ENCODE peak calls at places on chromosomes 12 and 14, in five cellular contexts. H is cardiac muscle cell; J is GM23248; K is DND-41; W is effector memory CD4-positive, alpha-beta T cell. G is an unnamed sample.

GRCh38 chr14:79586401-79586800 is 624.9 kb downstream of the DIO2 start:
- DNase-seq in H (no peak), J (no peak), K (no peak), W (no peak), G (no peak)

GRCh38 chr12:7907009-7907408 is 29.0 kb downstream of the SLC2A3 start:
- DNase-seq in H (peak), J (peak), K (no peak), W (no peak), G (no peak)

GRCh38 chr14:74324945-74325361 is 22.2 kb upstream of the ABCD4 start:
- DNase-seq in H (peak), J (peak), K (no peak), W (no peak), G (no peak)

GRCh38 chr14:53493310-53493709 is 340.2 kb upstream of the DDHD1 start:
- DNase-seq in H (no peak), J (no peak), K (no peak), W (no peak), G (no peak)

GRCh38 chr12:96343347-96343954 is 56.8 kb downstream of the CDK17 start:
- DNase-seq in H (no peak), J (peak), K (peak), W (no peak), G (no peak)

GRCh38 chr12:70236990-70237389 is 6.2 kb upstream of the CNOT2 start:
- DNase-seq in H (no peak), J (no peak), K (no peak), W (no peak), G (no peak)

GRCh38 chr12:92747151-92747550 is 44.4 kb downstream of the PLEKHG7 start:
- DNase-seq in H (no peak), J (no peak), K (no peak), W (no peak), G (no peak)

GRCh38 chr14:71322660-71323250 is 415.5 kb downstream of the PCNX1 start:
- DNase-seq in H (peak), J (peak), K (no peak), W (no peak), G (no peak)

GRCh38 chr12:2844786-2845185 is 10.0 kb upstream of the NRIP2 start:
- DNase-seq in H (no peak), J (no peak), K (no peak), W (no peak), G (no peak)

GRCh38 chr14:75088566-75089373 is 19.3 kb downstream of the ZC2HC1C start:
- DNase-seq in H (peak), J (peak), K (peak), W (no peak), G (peak)

GRCh38 chr12:84911331-84912190 is 1.0 kb downstream of the SLC6A15 start:
- DNase-seq in H (peak), J (peak), K (no peak), W (no peak), G (no peak)

GRCh38 chr12:45601888-45602287 is 127.6 kb upstream of the ARID2 start:
- DNase-seq in H (no peak), J (no peak), K (no peak), W (no peak), G (no peak)

GRCh38 chr12:88218293-88218692 is 76.2 kb downstream of the TMTC3 start:
- DNase-seq in H (no peak), J (no peak), K (no peak), W (no peak), G (no peak)

GRCh38 chr12:58414398-58414871 is 473.1 kb downstream of the ATP23 start:
- DNase-seq in H (no peak), J (peak), K (no peak), W (no peak), G (no peak)

GRCh38 chr12:6476496-6476895 is 6.0 kb upstream of the VAMP1 start:
- DNase-seq in H (no peak), J (peak), K (no peak), W (no peak), G (no peak)

GRCh38 chr12:132189378-132190011 is 45.2 kb downstream of the NOC4L start:
- DNase-seq in H (peak), J (peak), K (peak), W (peak), G (peak)

GRCh38 chr14:95327558-95328374 is 8.1 kb upstream of the CLMN start:
- DNase-seq in H (no peak), J (no peak), K (no peak), W (no peak), G (no peak)

GRCh38 chr14:96158735-96159134 is 45.9 kb upstream of the BDKRB2 start:
- DNase-seq in H (no peak), J (no peak), K (no peak), W (no peak), G (no peak)

GRCh38 chr12:50087995-50088394 is 2.9 kb downstream of the SMARCD1 start:
- DNase-seq in H (no peak), J (peak), K (no peak), W (no peak), G (no peak)

GRCh38 chr14:45810152-45810872 is 557.3 kb upstream of the MIS18BP1 start:
- DNase-seq in H (peak), J (no peak), K (no peak), W (no peak), G (no peak)

GRCh38 chr12:93514853-93515252 is 47.5 kb downstream of the MRPL42 start:
- DNase-seq in H (no peak), J (peak), K (no peak), W (no peak), G (no peak)

GRCh38 chr14:22039938-22040780 is 366.5 kb upstream of the OR4E1 start:
- DNase-seq in H (peak), J (peak), K (peak), W (no peak), G (no peak)

GRCh38 chr12:57161491-57161890 is 14.1 kb upstream of the LRP1-AS start:
- DNase-seq in H (no peak), J (peak), K (no peak), W (no peak), G (no peak)

GRCh38 chr14:26281280-26281998 is 316.4 kb downstream of the NOVA1 start:
- DNase-seq in H (peak), J (peak), K (no peak), W (no peak), G (no peak)

GRCh38 chr14:92531151-92531873 is 17.7 kb downstream of the RIN3 start:
- DNase-seq in H (no peak), J (no peak), K (peak), W (no peak), G (no peak)

GRCh38 chr12:30985814-30986452 is 59.4 kb downstream of the TSPAN11 start:
- DNase-seq in H (peak), J (peak), K (peak), W (no peak), G (no peak)

GRCh38 chr12:47094804-47095203 is 15.0 kb upstream of the AMIGO2 start:
- DNase-seq in H (no peak), J (no peak), K (no peak), W (no peak), G (peak)

GRCh38 chr14:72615511-72616121 is 278.3 kb downstream of the DPF3 start:
- DNase-seq in H (no peak), J (peak), K (no peak), W (no peak), G (peak)

GRCh38 chr12:43852744-43853143 is 16.9 kb downstream of the TMEM117 start:
- DNase-seq in H (no peak), J (no peak), K (no peak), W (no peak), G (no peak)

GRCh38 chr12:110353211-110353965 is 50.1 kb downstream of the ANAPC7 start:
- DNase-seq in H (no peak), J (no peak), K (no peak), W (no peak), G (no peak)

DNA sequence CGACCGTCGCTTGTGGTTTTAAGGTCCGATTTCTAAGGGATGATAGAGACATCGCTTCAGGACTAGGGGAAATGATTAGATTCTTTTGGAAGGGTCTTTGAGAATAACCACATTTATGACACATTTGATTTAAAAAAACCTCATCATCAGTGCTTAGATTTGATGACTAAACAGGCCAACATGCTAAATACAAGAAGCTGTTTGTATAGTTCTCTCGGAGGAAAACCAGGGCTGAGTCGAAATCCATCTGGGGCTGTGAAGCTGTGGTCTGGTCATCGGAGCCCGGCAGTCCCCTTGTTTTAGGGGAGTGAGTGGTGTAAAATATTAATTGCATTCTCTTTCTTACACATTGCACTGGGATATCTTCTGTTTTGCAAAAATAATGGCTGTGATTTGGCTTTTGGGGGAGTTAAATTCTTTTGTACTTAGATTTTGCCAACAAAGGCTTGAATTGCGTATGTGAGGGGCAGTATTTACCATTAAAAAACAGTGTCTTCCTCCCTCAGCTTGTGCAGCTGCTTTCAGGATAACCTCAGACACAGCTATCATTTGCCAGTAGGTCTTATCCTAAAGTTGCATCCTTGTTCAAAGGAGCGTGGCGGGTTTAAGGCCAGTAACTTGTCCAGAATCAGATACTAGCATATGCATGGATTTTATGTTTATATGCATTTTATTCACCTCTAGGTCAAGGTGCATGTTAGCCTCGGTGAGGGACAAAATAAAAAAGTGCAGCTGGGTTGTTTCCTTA is 598 bp downstream of the GNG2 start:
- DNase-seq in H (no peak), J (peak), K (peak), W (no peak), G (no peak)
- H3K4me3 ChIP-seq in H (peak), J (peak), K (peak), W (peak), G (peak)

DNA sequence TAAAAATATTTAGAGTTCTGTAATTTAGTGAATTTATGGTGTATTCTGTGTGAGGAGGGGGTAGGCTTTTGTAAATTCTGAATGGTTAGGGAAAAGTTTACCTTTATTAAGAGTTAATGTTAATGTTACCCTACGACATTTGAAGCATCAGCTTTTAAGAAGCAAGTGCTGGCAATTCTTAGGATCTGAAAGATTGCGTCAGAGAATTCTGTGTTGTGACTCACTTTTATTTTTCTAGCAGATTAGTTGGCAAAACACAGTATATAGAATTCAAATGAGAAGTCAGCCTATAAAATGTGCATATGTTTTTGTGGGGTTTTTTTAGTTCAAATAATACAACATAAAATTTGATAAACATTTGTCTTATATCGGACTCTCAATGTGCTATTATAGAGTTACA is 97.6 kb downstream of the RAD52 start:
- DNase-seq in H (no peak), J (peak), K (no peak), W (no peak), G (no peak)
- H3K4me3 ChIP-seq in H (no peak), J (peak), K (no peak), W (no peak), G (no peak)

GRCh38 chr12:121955258-121956040 is 37.1 kb downstream of the CFAP251 start:
- DNase-seq in H (peak), J (peak), K (no peak), W (no peak), G (no peak)

GRCh38 chr12:121957831-121958515 is 39.6 kb downstream of the CFAP251 start:
- DNase-seq in H (no peak), J (no peak), K (no peak), W (no peak), G (no peak)

GRCh38 chr12:121958521-121959240 is 40.3 kb downstream of the CFAP251 start:
- DNase-seq in H (no peak), J (peak), K (no peak), W (no peak), G (no peak)

GRCh38 chr12:121953695-121954094 is 35.3 kb downstream of the CFAP251 start:
- DNase-seq in H (no peak), J (no peak), K (no peak), W (no peak), G (no peak)

DNA sequence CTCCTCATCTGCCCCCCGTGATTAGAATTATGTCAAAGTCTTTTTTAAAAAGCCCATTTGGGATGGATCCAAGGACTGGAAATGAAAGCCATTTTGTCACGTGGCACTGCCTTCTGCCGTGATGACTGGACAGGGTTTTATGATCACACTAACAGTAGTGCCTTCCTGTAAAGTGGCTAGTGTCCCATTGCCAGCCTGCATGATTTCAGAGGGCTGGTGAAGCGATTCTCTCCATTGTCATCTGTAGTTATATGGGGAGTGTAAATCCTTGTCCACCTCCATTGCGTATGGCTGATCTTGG is 37.6 kb downstream of the CFAP251 start:
- DNase-seq in H (no peak), J (no peak), K (no peak), W (no peak), G (no peak)
- H3K4me3 ChIP-seq in H (no peak), J (no peak), K (no peak), W (no peak), G (no peak)

GRCh38 chr12:67728296-67728666 is 79.7 kb downstream of the DYRK2 start:
- DNase-seq in H (no peak), J (no peak), K (no peak), W (no peak), G (no peak)
- H3K4me3 ChIP-seq in H (no peak), J (no peak), K (no peak), W (no peak), G (no peak)

GRCh38 chr14:103221781-103222358 is 98.6 kb downstream of the TNFAIP2 start:
- DNase-seq in H (no peak), J (no peak), K (no peak), W (no peak), G (no peak)

GRCh38 chr14:103220982-103221641 is 97.9 kb downstream of the TNFAIP2 start:
- DNase-seq in H (no peak), J (no peak), K (no peak), W (no peak), G (no peak)

GRCh38 chr14:103217538-103217937 is 94.3 kb downstream of the TNFAIP2 start:
- DNase-seq in H (no peak), J (no peak), K (no peak), W (no peak), G (no peak)

GRCh38 chr14:103216857-103217256 is 93.6 kb downstream of the TNFAIP2 start:
- DNase-seq in H (no peak), J (no peak), K (no peak), W (no peak), G (no peak)

GRCh38 chr14:103220134-103220981 is 97.1 kb downstream of the TNFAIP2 start:
- DNase-seq in H (no peak), J (peak), K (no peak), W (no peak), G (no peak)
- H3K4me3 ChIP-seq in H (peak), J (peak), K (no peak), W (no peak), G (peak)

DNA sequence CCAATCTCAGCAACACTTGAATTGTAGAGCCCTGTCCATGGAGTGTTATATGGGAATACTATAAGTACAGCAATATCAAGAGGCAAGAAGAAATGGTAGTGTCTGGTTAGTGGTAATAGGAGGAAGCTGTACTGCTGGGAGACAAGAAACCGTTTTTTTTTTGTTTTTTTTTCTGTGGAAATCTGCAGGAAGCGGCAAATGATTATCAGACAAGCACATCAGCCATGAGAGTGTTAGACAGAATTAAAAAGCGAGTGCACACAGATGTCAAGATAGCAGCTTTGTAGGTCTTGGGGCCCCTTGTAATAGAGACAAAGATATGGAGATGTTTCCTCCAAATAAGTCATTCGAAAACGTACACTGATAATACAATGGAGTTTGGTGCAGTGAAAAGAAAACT is 6.7 kb downstream of the TESPA1 start:
- DNase-seq in H (no peak), J (no peak), K (peak), W (no peak), G (no peak)
- H3K4me3 ChIP-seq in H (no peak), J (peak), K (no peak), W (peak), G (no peak)

GRCh38 chr12:48351022-48351708 is 446 bp upstream of the ZNF641 start:
- DNase-seq in H (peak), J (peak), K (no peak), W (no peak), G (peak)
- H3K4me3 ChIP-seq in H (peak), J (peak), K (peak), W (peak), G (peak)

DNA sequence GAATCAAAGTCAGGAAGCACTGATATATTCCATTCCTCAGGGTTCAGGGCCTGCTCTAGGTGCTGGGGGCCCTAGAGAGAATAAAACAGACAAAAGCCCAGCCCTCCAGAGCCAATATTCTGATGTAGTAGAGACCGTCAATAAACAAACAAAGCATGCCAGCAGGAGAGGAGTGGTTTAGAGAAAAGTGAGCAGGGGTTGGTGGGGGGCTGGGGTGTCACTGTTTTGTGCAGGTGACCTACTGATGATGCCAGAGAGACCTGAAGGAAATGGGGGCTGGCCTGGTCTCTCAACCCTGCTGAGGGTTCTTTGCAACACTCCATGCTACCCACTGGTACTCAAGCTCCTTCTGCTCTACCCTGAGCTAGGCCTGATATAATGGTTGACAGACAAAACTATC is 26.5 kb downstream of the IL26 start:
- DNase-seq in H (no peak), J (no peak), K (no peak), W (no peak), G (no peak)
- H3K4me3 ChIP-seq in H (no peak), J (no peak), K (no peak), W (no peak), G (no peak)

GRCh38 chr12:121793501-121793835 is at the start of gene RHOF:
- DNase-seq in H (peak), J (peak), K (no peak), W (no peak), G (no peak)

GRCh38 chr12:121794532-121795028 is 1.1 kb upstream of the RHOF start:
- DNase-seq in H (no peak), J (peak), K (no peak), W (no peak), G (no peak)

GRCh38 chr12:121793836-121794531 is 496 bp upstream of the RHOF start:
- DNase-seq in H (peak), J (peak), K (peak), W (peak), G (no peak)

GRCh38 chr12:121796855-121797751 is 3.6 kb upstream of the RHOF start:
- DNase-seq in H (peak), J (peak), K (no peak), W (no peak), G (peak)

GRCh38 chr12:121795029-121795977 is 1.8 kb upstream of the RHOF start:
- DNase-seq in H (peak), J (peak), K (peak), W (peak), G (no peak)
- H3K4me3 ChIP-seq in H (no peak), J (peak), K (no peak), W (no peak), G (no peak)

G was measured in kidney epithelial cell.